ENCODE peak calls at places on chromosomes 7 and 10, in six cellular contexts. One of them, this sample, is unnamed. For H3K4me1, the result is how much of the 10 kb centered on the place peaks cover.

GRCh38 chr7:105713488-105714465 is 132.5 kb upstream of the EFCAB10 start:
- DNase-seq in GM12878: no peak
- DNase-seq in PC-9: peak
- DNase-seq in Karpas-422: no peak
- DNase-seq in astrocyte: no peak
- DNase-seq in HCT116: no peak
- DNase-seq in this sample: no peak

GRCh38 chr10:96511044-96511945 is 2.4 kb downstream of the TLL2 start:
- DNase-seq in astrocyte: no peak
- DNase-seq in HCT116: peak
- DNase-seq in Karpas-422: peak
- DNase-seq in GM12878: no peak
- DNase-seq in PC-9: peak
- DNase-seq in this sample: no peak

GRCh38 chr7:12801107-12801506 is 113.7 kb downstream of the ARL4A start:
- DNase-seq in GM12878: no peak
- DNase-seq in PC-9: peak
- DNase-seq in HCT116: peak
- DNase-seq in Karpas-422: no peak
- DNase-seq in astrocyte: no peak
- DNase-seq in this sample: no peak

GRCh38 chr10:22308390-22308789 is 7.8 kb upstream of the COMMD3 start:
- DNase-seq in PC-9: no peak
- DNase-seq in astrocyte: peak
- DNase-seq in HCT116: no peak
- DNase-seq in GM12878: peak
- DNase-seq in Karpas-422: no peak
- DNase-seq in this sample: no peak

GRCh38 chr10:61761825-61762217 is 99.1 kb downstream of the CABCOCO1 start:
- DNase-seq in PC-9: no peak
- DNase-seq in astrocyte: no peak
- DNase-seq in HCT116: no peak
- DNase-seq in GM12878: no peak
- DNase-seq in Karpas-422: no peak
- DNase-seq in this sample: no peak

GRCh38 chr10:89332718-89333281 is 5.0 kb downstream of the IFIT3 start:
- DNase-seq in PC-9: no peak
- DNase-seq in HCT116: no peak
- DNase-seq in Karpas-422: no peak
- DNase-seq in GM12878: peak
- DNase-seq in astrocyte: no peak
- DNase-seq in this sample: peak

GRCh38 chr7:1817061-1817712 is 147.1 kb downstream of the ELFN1 start:
- DNase-seq in GM12878: no peak
- DNase-seq in PC-9: no peak
- DNase-seq in Karpas-422: no peak
- DNase-seq in HCT116: no peak
- DNase-seq in astrocyte: no peak
- DNase-seq in this sample: no peak

GRCh38 chr7:138658889-138659288 is 42.3 kb downstream of the SVOPL start:
- DNase-seq in PC-9: peak
- DNase-seq in GM12878: no peak
- DNase-seq in astrocyte: no peak
- DNase-seq in HCT116: no peak
- DNase-seq in Karpas-422: no peak
- DNase-seq in this sample: no peak

GRCh38 chr10:123157210-123157609 is 3.0 kb downstream of the BUB3 start:
- DNase-seq in astrocyte: peak
- DNase-seq in HCT116: no peak
- DNase-seq in Karpas-422: no peak
- DNase-seq in PC-9: no peak
- DNase-seq in GM12878: no peak
- DNase-seq in this sample: no peak

GRCh38 chr7:131688738-131689661 is 132.6 kb upstream of the PODXL start:
- DNase-seq in HCT116: peak
- DNase-seq in GM12878: no peak
- DNase-seq in PC-9: peak
- DNase-seq in astrocyte: peak
- DNase-seq in Karpas-422: peak
- DNase-seq in this sample: peak

DNA sequence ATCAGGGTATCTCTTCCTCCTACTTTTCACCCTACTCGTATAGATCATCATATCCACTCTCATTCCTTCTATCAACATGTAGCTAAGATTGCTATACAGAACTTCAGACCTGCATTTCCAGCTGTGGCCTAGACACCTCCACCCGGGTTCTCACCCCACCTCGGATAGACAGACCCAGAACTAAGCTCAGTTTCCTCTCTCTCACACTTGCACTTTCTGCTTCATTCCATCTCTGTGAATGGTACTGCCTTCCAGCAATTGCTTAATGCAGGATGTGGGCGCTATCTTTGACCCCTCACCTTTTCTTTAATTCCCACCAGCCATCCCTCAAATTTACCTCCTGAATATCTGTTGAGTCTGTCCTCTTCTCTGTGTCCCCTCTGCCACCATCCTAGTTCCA is 35.7 kb downstream of the AGK start:
- DNase-seq in PC-9: no peak
- DNase-seq in astrocyte: no peak
- DNase-seq in HCT116: no peak
- DNase-seq in GM12878: no peak
- DNase-seq in Karpas-422: no peak
- DNase-seq in this sample: no peak
- H3K4me2 ChIP-seq in PC-9: no peak
- H3K4me2 ChIP-seq in astrocyte: peak
- H3K4me2 ChIP-seq in HCT116: no peak
- H3K4me2 ChIP-seq in GM12878: no peak
- H3K4me2 ChIP-seq in Karpas-422: no peak
- H3K4me2 ChIP-seq in this sample: no peak

DNA sequence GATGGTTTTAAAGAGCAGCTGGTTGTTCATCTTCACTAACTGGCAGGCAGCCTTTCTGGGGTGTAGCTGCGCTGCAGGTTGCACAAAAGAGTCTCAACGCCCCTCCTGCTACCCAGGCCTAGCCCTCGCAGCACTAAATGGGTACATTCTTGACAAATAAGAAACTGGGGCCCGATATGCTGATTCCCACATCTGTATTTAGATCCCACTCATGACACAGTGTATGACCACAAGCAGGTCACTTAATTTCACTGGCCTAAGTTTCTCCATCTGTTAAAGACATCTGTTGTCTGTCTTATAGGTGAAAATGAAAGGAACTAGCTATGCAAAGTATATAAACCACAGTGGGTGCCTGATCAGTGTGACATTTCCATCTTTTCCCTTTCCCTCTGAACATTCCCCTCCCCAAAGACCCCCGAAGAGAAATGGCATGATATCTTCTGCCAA is 85.9 kb upstream of the AGBL3 start:
- DNase-seq in PC-9: no peak
- DNase-seq in GM12878: peak
- DNase-seq in Karpas-422: no peak
- DNase-seq in HCT116: no peak
- DNase-seq in astrocyte: no peak
- DNase-seq in this sample: peak
- H3K4me1 ChIP-seq in PC-9: under half
- H3K4me1 ChIP-seq in GM12878: under half
- H3K4me1 ChIP-seq in Karpas-422: under half
- H3K4me1 ChIP-seq in HCT116: under half
- H3K4me1 ChIP-seq in astrocyte: under half
- H3K4me1 ChIP-seq in this sample: under half

GRCh38 chr7:25731881-25732240 is 420.1 kb upstream of the NFE2L3 start:
- DNase-seq in HCT116: no peak
- DNase-seq in PC-9: no peak
- DNase-seq in astrocyte: no peak
- DNase-seq in Karpas-422: no peak
- DNase-seq in GM12878: no peak
- DNase-seq in this sample: no peak

GRCh38 chr7:25731035-25731880 is 420.7 kb upstream of the NFE2L3 start:
- DNase-seq in GM12878: no peak
- DNase-seq in Karpas-422: no peak
- DNase-seq in astrocyte: no peak
- DNase-seq in HCT116: no peak
- DNase-seq in PC-9: no peak
- DNase-seq in this sample: no peak

GRCh38 chr7:25727876-25728275 is 424.1 kb upstream of the NFE2L3 start:
- DNase-seq in GM12878: no peak
- DNase-seq in HCT116: no peak
- DNase-seq in Karpas-422: peak
- DNase-seq in PC-9: no peak
- DNase-seq in astrocyte: no peak
- DNase-seq in this sample: no peak

GRCh38 chr7:25735674-25736242 is 416.2 kb upstream of the NFE2L3 start:
- DNase-seq in astrocyte: no peak
- DNase-seq in GM12878: no peak
- DNase-seq in Karpas-422: no peak
- DNase-seq in PC-9: no peak
- DNase-seq in HCT116: no peak
- DNase-seq in this sample: no peak

GRCh38 chr7:25732771-25733217 is 419.2 kb upstream of the NFE2L3 start:
- DNase-seq in GM12878: no peak
- DNase-seq in astrocyte: no peak
- DNase-seq in HCT116: no peak
- DNase-seq in Karpas-422: peak
- DNase-seq in PC-9: no peak
- DNase-seq in this sample: no peak
- H3K4me2 ChIP-seq in GM12878: no peak
- H3K4me2 ChIP-seq in astrocyte: no peak
- H3K4me2 ChIP-seq in HCT116: no peak
- H3K4me2 ChIP-seq in Karpas-422: peak
- H3K4me2 ChIP-seq in PC-9: no peak
- H3K4me2 ChIP-seq in this sample: no peak

DNA sequence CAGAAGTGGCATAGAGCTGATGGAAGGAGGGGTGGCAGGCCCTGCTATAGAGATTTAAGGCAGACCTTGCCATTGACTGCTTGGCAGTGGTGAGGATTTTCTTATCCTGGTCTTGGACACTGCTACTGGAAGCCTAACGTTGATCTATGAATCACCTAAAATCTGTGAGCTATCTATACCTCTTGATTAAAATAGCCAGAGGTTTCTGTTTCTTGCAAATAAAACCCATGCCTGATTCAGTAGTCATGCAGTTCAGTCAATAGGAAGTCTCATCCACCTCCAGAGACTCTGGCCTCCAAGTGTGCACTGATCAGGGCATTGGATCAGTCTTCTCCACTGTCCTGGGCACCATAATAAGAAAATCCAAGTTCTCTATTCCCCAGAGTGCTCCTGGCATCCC is 286.5 kb downstream of the PTEN start:
- DNase-seq in Karpas-422: no peak
- DNase-seq in HCT116: no peak
- DNase-seq in astrocyte: peak
- DNase-seq in GM12878: no peak
- DNase-seq in PC-9: no peak
- DNase-seq in this sample: no peak
- H3K4me1 ChIP-seq in Karpas-422: under half
- H3K4me1 ChIP-seq in HCT116: under half
- H3K4me1 ChIP-seq in astrocyte: under half
- H3K4me1 ChIP-seq in GM12878: under half
- H3K4me1 ChIP-seq in PC-9: under half
- H3K4me1 ChIP-seq in this sample: under half

DNA sequence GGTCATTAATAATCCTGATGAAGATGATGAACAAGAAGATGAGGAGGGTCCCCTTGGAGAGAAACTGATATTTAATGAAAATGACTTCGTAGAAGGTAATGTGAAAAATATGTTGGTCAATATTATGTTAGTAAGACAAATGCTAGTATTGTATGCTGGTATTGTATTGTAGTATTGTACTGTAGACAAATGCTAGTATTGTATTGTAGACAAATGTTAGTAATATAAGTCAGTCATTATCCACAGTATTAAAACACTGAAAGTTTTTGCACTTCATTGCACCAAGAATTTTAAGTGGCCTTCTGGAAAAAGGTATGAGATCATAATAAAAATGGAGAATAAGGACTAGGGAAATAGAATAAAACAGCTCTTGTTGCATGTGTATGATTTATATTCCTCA is 17.5 kb downstream of the CSGALNACT2 start:
- DNase-seq in PC-9: no peak
- DNase-seq in Karpas-422: no peak
- DNase-seq in astrocyte: no peak
- DNase-seq in GM12878: no peak
- DNase-seq in HCT116: no peak
- DNase-seq in this sample: no peak
- H3K4me2 ChIP-seq in PC-9: no peak
- H3K4me2 ChIP-seq in Karpas-422: no peak
- H3K4me2 ChIP-seq in astrocyte: no peak
- H3K4me2 ChIP-seq in GM12878: no peak
- H3K4me2 ChIP-seq in HCT116: no peak
- H3K4me2 ChIP-seq in this sample: no peak

This sample was measured in MM.1S.